ENCODE peak calls at places on chromosomes 4 and X, in six cellular contexts. N is effector CD4-positive, alpha-beta T cell; A is Caco-2; U is ovary; F is Caki2; R is AG20443. Y is an unnamed sample.

GRCh38 chr4:100694467-100694866 is 176.6 kb upstream of the EMCN start:
- DNase-seq in U (no peak), R (no peak), A (no peak), F (no peak), N (no peak), Y (no peak)

GRCh38 chr4:138645289-138645688 is 370.3 kb upstream of the NOCT start:
- DNase-seq in R (peak), U (no peak), A (no peak), N (no peak), F (peak), Y (peak)

GRCh38 chrX:123731258-123731986 is 1.4 kb downstream of the THOC2 start:
- DNase-seq in F (no peak), U (no peak), A (no peak), R (no peak), N (no peak), Y (peak)

GRCh38 chr4:106245176-106245575 is 70.8 kb downstream of the TBCK start:
- DNase-seq in F (no peak), N (no peak), U (no peak), A (no peak), R (no peak), Y (no peak)

GRCh38 chr4:158182736-158183135 is 9.9 kb upstream of the GASK1B start:
- DNase-seq in N (no peak), F (no peak), U (no peak), A (no peak), R (peak), Y (no peak)

GRCh38 chr4:733631-733980 is 28.0 kb downstream of the PCGF3 start:
- DNase-seq in N (no peak), F (no peak), A (no peak), R (no peak), U (no peak), Y (no peak)

GRCh38 chr4:21768349-21769310 is 179.9 kb downstream of the KCNIP4 start:
- DNase-seq in A (peak), R (peak), U (no peak), F (peak), N (no peak), Y (peak)

GRCh38 chr4:160510925-160511324 is 1408.0 kb downstream of the RAPGEF2 start:
- DNase-seq in N (no peak), A (no peak), F (no peak), U (no peak), R (no peak), Y (no peak)

GRCh38 chr4:172628263-172628662 is 540.3 kb upstream of the GALNT7 start:
- DNase-seq in U (no peak), N (no peak), F (no peak), A (no peak), R (no peak), Y (no peak)

GRCh38 chrX:155326610-155327009 is 7.8 kb downstream of the CLIC2 start:
- DNase-seq in R (no peak), F (no peak), U (no peak), A (no peak), N (no peak), Y (no peak)